ENCODE peak calls at places on chromosomes 5 and 9, in five cellular contexts. U, M, Y, P and R are unnamed samples.
A peak's percentile ranks its signal among the peaks of the same experiment; 100 is the strongest.

GRCh38 chr5:131019601-131020315 is 145.3 kb downstream of the HINT1 start:
- DNase-seq in P (peak; percentile 70), Y (no peak), U (no peak), M (no peak), R (no peak)

GRCh38 chr9:113401027-113401792 is at the start of gene ALAD:
- DNase-seq in U (peak; percentile 99), Y (peak; percentile 98), P (peak; percentile 99), M (peak; percentile 98), R (peak; percentile 100)

GRCh38 chr5:95923918-95924559 is 37.6 kb downstream of the ELL2 start:
- DNase-seq in U (no peak), P (peak; percentile 24), Y (no peak), M (no peak), R (no peak)

GRCh38 chr5:43042626-43043399 is 2.7 kb upstream of the ANXA2R start:
- DNase-seq in M (no peak), U (peak; percentile 76), P (peak; percentile 93), Y (peak; percentile 76), R (peak; percentile 91)

GRCh38 chr5:37495210-37495609 is 116.1 kb downstream of the WDR70 start:
- DNase-seq in M (no peak), Y (peak; percentile 62), U (no peak), P (peak; percentile 39), R (no peak)

GRCh38 chr9:135260776-135261175 is 173.3 kb downstream of the OLFM1 start:
- DNase-seq in Y (no peak), U (no peak), P (no peak), M (no peak), R (no peak)

GRCh38 chr5:141691867-141692532 is 10.0 kb upstream of the ARAP3 start:
- DNase-seq in U (peak; percentile 93), P (peak; percentile 90), M (peak; percentile 90), Y (peak; percentile 81), R (peak; percentile 94)

GRCh38 chr5:175162036-175162435 is 281.9 kb downstream of the DRD1 start:
- DNase-seq in P (no peak), U (no peak), M (no peak), Y (no peak), R (no peak)

GRCh38 chr9:35666045-35666444 is 1.1 kb upstream of the ARHGEF39 start:
- DNase-seq in P (no peak), U (no peak), M (no peak), Y (no peak), R (no peak)

GRCh38 chr5:93604119-93604963 is 21.3 kb downstream of the NR2F1 start:
- DNase-seq in Y (peak; percentile 47), P (no peak), U (no peak), M (no peak), R (peak; percentile 83)

GRCh38 chr5:43354774-43355173 is 41.6 kb upstream of the HMGCS1 start:
- DNase-seq in P (no peak), U (no peak), Y (no peak), M (no peak), R (no peak)

GRCh38 chr5:174777545-174777944 is 53.2 kb downstream of the MSX2 start:
- DNase-seq in M (no peak), U (no peak), Y (no peak), P (no peak), R (no peak)